ENCODE peak calls at places on chromosome 19, in nine cellular contexts. One of them, this sample, is unnamed.
A peak's percentile ranks its signal among the peaks of the same experiment; 100 is the strongest.

GRCh38 chr19:14147797-14148605 is 11.6 kb upstream of the ASF1B start:
- DNase-seq in EH: peak; percentile 74
- DNase-seq in SIG-M5: no peak
- DNase-seq in astrocyte of the hippocampus: peak; percentile 85
- DNase-seq in ovary: peak; percentile 70
- DNase-seq in HT1080: peak; percentile 46
- DNase-seq in stimulated activated CD4-positive, alpha-beta T cell treated with anti-CD3 and anti-CD28 coated beads, Interleukin-1b, Interleukin-23, amount 100 ng/mL, for 48 hours: peak; percentile 40
- DNase-seq in activated naive CD8-positive, alpha-beta T cell treated with anti-CD3 and anti-CD28 coated beads for 36 hours: peak; percentile 61
- DNase-seq in activated CD4-positive, alpha-beta T cell treated with anti-CD3 and anti-CD28 coated beads for 24 hours: peak; percentile 17
- DNase-seq in this sample: peak; percentile 33

GRCh38 chr19:57269515-57270250 is 10.6 kb upstream of the ZNF460 start:
- DNase-seq in ovary: no peak
- DNase-seq in SIG-M5: no peak
- DNase-seq in astrocyte of the hippocampus: peak; percentile 86
- DNase-seq in stimulated activated CD4-positive, alpha-beta T cell treated with anti-CD3 and anti-CD28 coated beads, Interleukin-1b, Interleukin-23, amount 100 ng/mL, for 48 hours: no peak
- DNase-seq in HT1080: peak; percentile 81
- DNase-seq in activated CD4-positive, alpha-beta T cell treated with anti-CD3 and anti-CD28 coated beads for 24 hours: no peak
- DNase-seq in EH: peak; percentile 95
- DNase-seq in activated naive CD8-positive, alpha-beta T cell treated with anti-CD3 and anti-CD28 coated beads for 36 hours: no peak
- DNase-seq in this sample: no peak

GRCh38 chr19:44893704-44894103 is 2.6 kb downstream of the TOMM40 start:
- DNase-seq in activated naive CD8-positive, alpha-beta T cell treated with anti-CD3 and anti-CD28 coated beads for 36 hours: no peak
- DNase-seq in astrocyte of the hippocampus: no peak
- DNase-seq in SIG-M5: no peak
- DNase-seq in HT1080: no peak
- DNase-seq in EH: no peak
- DNase-seq in ovary: no peak
- DNase-seq in activated CD4-positive, alpha-beta T cell treated with anti-CD3 and anti-CD28 coated beads for 24 hours: no peak
- DNase-seq in stimulated activated CD4-positive, alpha-beta T cell treated with anti-CD3 and anti-CD28 coated beads, Interleukin-1b, Interleukin-23, amount 100 ng/mL, for 48 hours: no peak
- DNase-seq in this sample: no peak

GRCh38 chr19:40217027-40217810 is 965 bp downstream of the TTC9B start:
- DNase-seq in SIG-M5: no peak
- DNase-seq in activated CD4-positive, alpha-beta T cell treated with anti-CD3 and anti-CD28 coated beads for 24 hours: no peak
- DNase-seq in astrocyte of the hippocampus: no peak
- DNase-seq in stimulated activated CD4-positive, alpha-beta T cell treated with anti-CD3 and anti-CD28 coated beads, Interleukin-1b, Interleukin-23, amount 100 ng/mL, for 48 hours: no peak
- DNase-seq in HT1080: no peak
- DNase-seq in activated naive CD8-positive, alpha-beta T cell treated with anti-CD3 and anti-CD28 coated beads for 36 hours: peak; percentile 34
- DNase-seq in EH: no peak
- DNase-seq in ovary: no peak
- DNase-seq in this sample: no peak

GRCh38 chr19:30103981-30104380 is 161.9 kb downstream of the URI1 start:
- DNase-seq in ovary: no peak
- DNase-seq in EH: no peak
- DNase-seq in HT1080: no peak
- DNase-seq in activated CD4-positive, alpha-beta T cell treated with anti-CD3 and anti-CD28 coated beads for 24 hours: no peak
- DNase-seq in astrocyte of the hippocampus: no peak
- DNase-seq in stimulated activated CD4-positive, alpha-beta T cell treated with anti-CD3 and anti-CD28 coated beads, Interleukin-1b, Interleukin-23, amount 100 ng/mL, for 48 hours: no peak
- DNase-seq in SIG-M5: no peak
- DNase-seq in activated naive CD8-positive, alpha-beta T cell treated with anti-CD3 and anti-CD28 coated beads for 36 hours: no peak
- DNase-seq in this sample: no peak

GRCh38 chr19:37987356-37988332 is 80.6 kb downstream of the SIPA1L3 start:
- DNase-seq in stimulated activated CD4-positive, alpha-beta T cell treated with anti-CD3 and anti-CD28 coated beads, Interleukin-1b, Interleukin-23, amount 100 ng/mL, for 48 hours: no peak
- DNase-seq in SIG-M5: no peak
- DNase-seq in activated naive CD8-positive, alpha-beta T cell treated with anti-CD3 and anti-CD28 coated beads for 36 hours: no peak
- DNase-seq in EH: peak; percentile 62
- DNase-seq in astrocyte of the hippocampus: no peak
- DNase-seq in activated CD4-positive, alpha-beta T cell treated with anti-CD3 and anti-CD28 coated beads for 24 hours: no peak
- DNase-seq in HT1080: no peak
- DNase-seq in ovary: no peak
- DNase-seq in this sample: no peak

GRCh38 chr19:10142701-10143375 is 23.1 kb upstream of the EIF3G start:
- DNase-seq in activated CD4-positive, alpha-beta T cell treated with anti-CD3 and anti-CD28 coated beads for 24 hours: no peak
- DNase-seq in ovary: no peak
- DNase-seq in astrocyte of the hippocampus: no peak
- DNase-seq in EH: no peak
- DNase-seq in stimulated activated CD4-positive, alpha-beta T cell treated with anti-CD3 and anti-CD28 coated beads, Interleukin-1b, Interleukin-23, amount 100 ng/mL, for 48 hours: no peak
- DNase-seq in HT1080: no peak
- DNase-seq in SIG-M5: no peak
- DNase-seq in activated naive CD8-positive, alpha-beta T cell treated with anti-CD3 and anti-CD28 coated beads for 36 hours: peak; percentile 21
- DNase-seq in this sample: no peak

GRCh38 chr19:3788991-3789778 is 3.0 kb upstream of the MATK start:
- DNase-seq in activated naive CD8-positive, alpha-beta T cell treated with anti-CD3 and anti-CD28 coated beads for 36 hours: no peak
- DNase-seq in HT1080: no peak
- DNase-seq in SIG-M5: no peak
- DNase-seq in astrocyte of the hippocampus: no peak
- DNase-seq in ovary: no peak
- DNase-seq in activated CD4-positive, alpha-beta T cell treated with anti-CD3 and anti-CD28 coated beads for 24 hours: no peak
- DNase-seq in stimulated activated CD4-positive, alpha-beta T cell treated with anti-CD3 and anti-CD28 coated beads, Interleukin-1b, Interleukin-23, amount 100 ng/mL, for 48 hours: no peak
- DNase-seq in EH: no peak
- DNase-seq in this sample: peak; percentile 68

GRCh38 chr19:29928831-29929230 is 13.2 kb upstream of the URI1 start:
- DNase-seq in ovary: no peak
- DNase-seq in astrocyte of the hippocampus: no peak
- DNase-seq in activated naive CD8-positive, alpha-beta T cell treated with anti-CD3 and anti-CD28 coated beads for 36 hours: no peak
- DNase-seq in SIG-M5: no peak
- DNase-seq in HT1080: no peak
- DNase-seq in stimulated activated CD4-positive, alpha-beta T cell treated with anti-CD3 and anti-CD28 coated beads, Interleukin-1b, Interleukin-23, amount 100 ng/mL, for 48 hours: no peak
- DNase-seq in EH: no peak
- DNase-seq in activated CD4-positive, alpha-beta T cell treated with anti-CD3 and anti-CD28 coated beads for 24 hours: no peak
- DNase-seq in this sample: no peak

GRCh38 chr19:10519421-10519820 is 2.2 kb upstream of the S1PR5 start:
- DNase-seq in stimulated activated CD4-positive, alpha-beta T cell treated with anti-CD3 and anti-CD28 coated beads, Interleukin-1b, Interleukin-23, amount 100 ng/mL, for 48 hours: no peak
- DNase-seq in astrocyte of the hippocampus: no peak
- DNase-seq in ovary: no peak
- DNase-seq in EH: no peak
- DNase-seq in HT1080: no peak
- DNase-seq in SIG-M5: no peak
- DNase-seq in activated CD4-positive, alpha-beta T cell treated with anti-CD3 and anti-CD28 coated beads for 24 hours: no peak
- DNase-seq in activated naive CD8-positive, alpha-beta T cell treated with anti-CD3 and anti-CD28 coated beads for 36 hours: no peak
- DNase-seq in this sample: no peak

GRCh38 chr19:38478273-38478971 is 44.9 kb downstream of the RYR1 start:
- DNase-seq in ovary: no peak
- DNase-seq in SIG-M5: no peak
- DNase-seq in astrocyte of the hippocampus: no peak
- DNase-seq in stimulated activated CD4-positive, alpha-beta T cell treated with anti-CD3 and anti-CD28 coated beads, Interleukin-1b, Interleukin-23, amount 100 ng/mL, for 48 hours: no peak
- DNase-seq in activated naive CD8-positive, alpha-beta T cell treated with anti-CD3 and anti-CD28 coated beads for 36 hours: no peak
- DNase-seq in activated CD4-positive, alpha-beta T cell treated with anti-CD3 and anti-CD28 coated beads for 24 hours: no peak
- DNase-seq in EH: peak; percentile 18
- DNase-seq in HT1080: peak; percentile 15
- DNase-seq in this sample: no peak

GRCh38 chr19:18999896-19000620 is 33.3 kb downstream of the SUGP2 start:
- DNase-seq in astrocyte of the hippocampus: peak; percentile 39
- DNase-seq in HT1080: no peak
- DNase-seq in SIG-M5: no peak
- DNase-seq in ovary: no peak
- DNase-seq in activated CD4-positive, alpha-beta T cell treated with anti-CD3 and anti-CD28 coated beads for 24 hours: no peak
- DNase-seq in stimulated activated CD4-positive, alpha-beta T cell treated with anti-CD3 and anti-CD28 coated beads, Interleukin-1b, Interleukin-23, amount 100 ng/mL, for 48 hours: no peak
- DNase-seq in activated naive CD8-positive, alpha-beta T cell treated with anti-CD3 and anti-CD28 coated beads for 36 hours: no peak
- DNase-seq in EH: peak; percentile 19
- DNase-seq in this sample: peak; percentile 80

GRCh38 chr19:9674669-9675357 is at the start of gene ZNF562:
- DNase-seq in activated naive CD8-positive, alpha-beta T cell treated with anti-CD3 and anti-CD28 coated beads for 36 hours: peak; percentile 84
- DNase-seq in ovary: peak; percentile 84
- DNase-seq in activated CD4-positive, alpha-beta T cell treated with anti-CD3 and anti-CD28 coated beads for 24 hours: peak; percentile 60
- DNase-seq in SIG-M5: no peak
- DNase-seq in HT1080: peak; percentile 82
- DNase-seq in astrocyte of the hippocampus: peak; percentile 96
- DNase-seq in stimulated activated CD4-positive, alpha-beta T cell treated with anti-CD3 and anti-CD28 coated beads, Interleukin-1b, Interleukin-23, amount 100 ng/mL, for 48 hours: peak; percentile 83
- DNase-seq in EH: peak; percentile 88
- DNase-seq in this sample: peak; percentile 88

GRCh38 chr19:17846146-17846545 is 1.6 kb downstream of the JAK3 start:
- DNase-seq in EH: no peak
- DNase-seq in HT1080: no peak
- DNase-seq in ovary: no peak
- DNase-seq in astrocyte of the hippocampus: no peak
- DNase-seq in activated CD4-positive, alpha-beta T cell treated with anti-CD3 and anti-CD28 coated beads for 24 hours: no peak
- DNase-seq in activated naive CD8-positive, alpha-beta T cell treated with anti-CD3 and anti-CD28 coated beads for 36 hours: no peak
- DNase-seq in stimulated activated CD4-positive, alpha-beta T cell treated with anti-CD3 and anti-CD28 coated beads, Interleukin-1b, Interleukin-23, amount 100 ng/mL, for 48 hours: no peak
- DNase-seq in SIG-M5: no peak
- DNase-seq in this sample: no peak

GRCh38 chr19:34397853-34398252 is 6.3 kb upstream of the PDCD2L start:
- DNase-seq in activated naive CD8-positive, alpha-beta T cell treated with anti-CD3 and anti-CD28 coated beads for 36 hours: no peak
- DNase-seq in ovary: no peak
- DNase-seq in SIG-M5: no peak
- DNase-seq in EH: no peak
- DNase-seq in HT1080: no peak
- DNase-seq in astrocyte of the hippocampus: no peak
- DNase-seq in activated CD4-positive, alpha-beta T cell treated with anti-CD3 and anti-CD28 coated beads for 24 hours: no peak
- DNase-seq in stimulated activated CD4-positive, alpha-beta T cell treated with anti-CD3 and anti-CD28 coated beads, Interleukin-1b, Interleukin-23, amount 100 ng/mL, for 48 hours: no peak
- DNase-seq in this sample: no peak

GRCh38 chr19:43450545-43450997 is 14.8 kb downstream of the LYPD3 start:
- DNase-seq in EH: peak; percentile 53
- DNase-seq in astrocyte of the hippocampus: peak; percentile 83
- DNase-seq in HT1080: no peak
- DNase-seq in ovary: no peak
- DNase-seq in SIG-M5: no peak
- DNase-seq in activated CD4-positive, alpha-beta T cell treated with anti-CD3 and anti-CD28 coated beads for 24 hours: no peak
- DNase-seq in stimulated activated CD4-positive, alpha-beta T cell treated with anti-CD3 and anti-CD28 coated beads, Interleukin-1b, Interleukin-23, amount 100 ng/mL, for 48 hours: no peak
- DNase-seq in activated naive CD8-positive, alpha-beta T cell treated with anti-CD3 and anti-CD28 coated beads for 36 hours: no peak
- DNase-seq in this sample: peak; percentile 51

GRCh38 chr19:48279747-48280146 is 9.9 kb downstream of the ZNF114 start:
- DNase-seq in activated naive CD8-positive, alpha-beta T cell treated with anti-CD3 and anti-CD28 coated beads for 36 hours: no peak
- DNase-seq in astrocyte of the hippocampus: no peak
- DNase-seq in EH: no peak
- DNase-seq in activated CD4-positive, alpha-beta T cell treated with anti-CD3 and anti-CD28 coated beads for 24 hours: no peak
- DNase-seq in HT1080: no peak
- DNase-seq in stimulated activated CD4-positive, alpha-beta T cell treated with anti-CD3 and anti-CD28 coated beads, Interleukin-1b, Interleukin-23, amount 100 ng/mL, for 48 hours: no peak
- DNase-seq in ovary: no peak
- DNase-seq in SIG-M5: no peak
- DNase-seq in this sample: no peak

GRCh38 chr19:49690656-49691242 is at the start of gene CPT1C:
- DNase-seq in activated naive CD8-positive, alpha-beta T cell treated with anti-CD3 and anti-CD28 coated beads for 36 hours: peak; percentile 60
- DNase-seq in EH: peak; percentile 90
- DNase-seq in astrocyte of the hippocampus: peak; percentile 92
- DNase-seq in stimulated activated CD4-positive, alpha-beta T cell treated with anti-CD3 and anti-CD28 coated beads, Interleukin-1b, Interleukin-23, amount 100 ng/mL, for 48 hours: peak; percentile 71
- DNase-seq in SIG-M5: no peak
- DNase-seq in activated CD4-positive, alpha-beta T cell treated with anti-CD3 and anti-CD28 coated beads for 24 hours: no peak
- DNase-seq in ovary: peak; percentile 82
- DNase-seq in HT1080: no peak
- DNase-seq in this sample: peak; percentile 68

GRCh38 chr19:17718467-17718987 is 753 bp upstream of the MAP1S start:
- DNase-seq in activated naive CD8-positive, alpha-beta T cell treated with anti-CD3 and anti-CD28 coated beads for 36 hours: no peak
- DNase-seq in stimulated activated CD4-positive, alpha-beta T cell treated with anti-CD3 and anti-CD28 coated beads, Interleukin-1b, Interleukin-23, amount 100 ng/mL, for 48 hours: no peak
- DNase-seq in EH: no peak
- DNase-seq in activated CD4-positive, alpha-beta T cell treated with anti-CD3 and anti-CD28 coated beads for 24 hours: no peak
- DNase-seq in SIG-M5: no peak
- DNase-seq in astrocyte of the hippocampus: no peak
- DNase-seq in HT1080: no peak
- DNase-seq in ovary: no peak
- DNase-seq in this sample: no peak

GRCh38 chr19:33492951-33493350 is 28.6 kb downstream of the PEPD start:
- DNase-seq in activated CD4-positive, alpha-beta T cell treated with anti-CD3 and anti-CD28 coated beads for 24 hours: no peak
- DNase-seq in HT1080: no peak
- DNase-seq in EH: no peak
- DNase-seq in activated naive CD8-positive, alpha-beta T cell treated with anti-CD3 and anti-CD28 coated beads for 36 hours: no peak
- DNase-seq in ovary: no peak
- DNase-seq in stimulated activated CD4-positive, alpha-beta T cell treated with anti-CD3 and anti-CD28 coated beads, Interleukin-1b, Interleukin-23, amount 100 ng/mL, for 48 hours: no peak
- DNase-seq in SIG-M5: no peak
- DNase-seq in astrocyte of the hippocampus: no peak
- DNase-seq in this sample: no peak

GRCh38 chr19:44722131-44723121 is 23.5 kb downstream of the CEACAM16 start:
- DNase-seq in stimulated activated CD4-positive, alpha-beta T cell treated with anti-CD3 and anti-CD28 coated beads, Interleukin-1b, Interleukin-23, amount 100 ng/mL, for 48 hours: no peak
- DNase-seq in activated CD4-positive, alpha-beta T cell treated with anti-CD3 and anti-CD28 coated beads for 24 hours: no peak
- DNase-seq in astrocyte of the hippocampus: no peak
- DNase-seq in HT1080: no peak
- DNase-seq in activated naive CD8-positive, alpha-beta T cell treated with anti-CD3 and anti-CD28 coated beads for 36 hours: peak; percentile 27
- DNase-seq in ovary: no peak
- DNase-seq in SIG-M5: no peak
- DNase-seq in EH: peak; percentile 52
- DNase-seq in this sample: no peak

GRCh38 chr19:42316223-42317211 is 3.4 kb downstream of the TMEM145 start:
- DNase-seq in activated naive CD8-positive, alpha-beta T cell treated with anti-CD3 and anti-CD28 coated beads for 36 hours: no peak
- DNase-seq in activated CD4-positive, alpha-beta T cell treated with anti-CD3 and anti-CD28 coated beads for 24 hours: no peak
- DNase-seq in stimulated activated CD4-positive, alpha-beta T cell treated with anti-CD3 and anti-CD28 coated beads, Interleukin-1b, Interleukin-23, amount 100 ng/mL, for 48 hours: no peak
- DNase-seq in EH: peak; percentile 69
- DNase-seq in HT1080: peak; percentile 87
- DNase-seq in SIG-M5: no peak
- DNase-seq in ovary: no peak
- DNase-seq in astrocyte of the hippocampus: no peak
- DNase-seq in this sample: peak; percentile 18

GRCh38 chr19:31257025-31257424 is 92.2 kb downstream of the TSHZ3 start:
- DNase-seq in EH: no peak
- DNase-seq in stimulated activated CD4-positive, alpha-beta T cell treated with anti-CD3 and anti-CD28 coated beads, Interleukin-1b, Interleukin-23, amount 100 ng/mL, for 48 hours: no peak
- DNase-seq in activated naive CD8-positive, alpha-beta T cell treated with anti-CD3 and anti-CD28 coated beads for 36 hours: no peak
- DNase-seq in ovary: no peak
- DNase-seq in HT1080: no peak
- DNase-seq in SIG-M5: no peak
- DNase-seq in activated CD4-positive, alpha-beta T cell treated with anti-CD3 and anti-CD28 coated beads for 24 hours: no peak
- DNase-seq in astrocyte of the hippocampus: no peak
- DNase-seq in this sample: no peak

GRCh38 chr19:1104452-1105216 is 840 bp downstream of the GPX4 start:
- DNase-seq in activated naive CD8-positive, alpha-beta T cell treated with anti-CD3 and anti-CD28 coated beads for 36 hours: peak; percentile 87
- DNase-seq in EH: peak; percentile 71
- DNase-seq in astrocyte of the hippocampus: peak; percentile 87
- DNase-seq in HT1080: peak; percentile 42
- DNase-seq in SIG-M5: no peak
- DNase-seq in activated CD4-positive, alpha-beta T cell treated with anti-CD3 and anti-CD28 coated beads for 24 hours: no peak
- DNase-seq in stimulated activated CD4-positive, alpha-beta T cell treated with anti-CD3 and anti-CD28 coated beads, Interleukin-1b, Interleukin-23, amount 100 ng/mL, for 48 hours: peak; percentile 67
- DNase-seq in ovary: peak; percentile 71
- DNase-seq in this sample: peak; percentile 79

GRCh38 chr19:34794289-34794960 is 21.4 kb upstream of the ZNF599 start:
- DNase-seq in activated naive CD8-positive, alpha-beta T cell treated with anti-CD3 and anti-CD28 coated beads for 36 hours: no peak
- DNase-seq in astrocyte of the hippocampus: no peak
- DNase-seq in ovary: no peak
- DNase-seq in EH: no peak
- DNase-seq in SIG-M5: no peak
- DNase-seq in stimulated activated CD4-positive, alpha-beta T cell treated with anti-CD3 and anti-CD28 coated beads, Interleukin-1b, Interleukin-23, amount 100 ng/mL, for 48 hours: no peak
- DNase-seq in HT1080: no peak
- DNase-seq in activated CD4-positive, alpha-beta T cell treated with anti-CD3 and anti-CD28 coated beads for 24 hours: no peak
- DNase-seq in this sample: no peak

GRCh38 chr19:44808463-44809371 is at the start of gene BCAM:
- DNase-seq in stimulated activated CD4-positive, alpha-beta T cell treated with anti-CD3 and anti-CD28 coated beads, Interleukin-1b, Interleukin-23, amount 100 ng/mL, for 48 hours: no peak
- DNase-seq in astrocyte of the hippocampus: peak; percentile 91
- DNase-seq in SIG-M5: no peak
- DNase-seq in ovary: peak; percentile 87
- DNase-seq in EH: peak; percentile 79
- DNase-seq in activated naive CD8-positive, alpha-beta T cell treated with anti-CD3 and anti-CD28 coated beads for 36 hours: no peak
- DNase-seq in activated CD4-positive, alpha-beta T cell treated with anti-CD3 and anti-CD28 coated beads for 24 hours: no peak
- DNase-seq in HT1080: no peak
- DNase-seq in this sample: peak; percentile 91

GRCh38 chr19:18716857-18717256 is 33.4 kb downstream of the CRTC1 start:
- DNase-seq in SIG-M5: no peak
- DNase-seq in activated CD4-positive, alpha-beta T cell treated with anti-CD3 and anti-CD28 coated beads for 24 hours: no peak
- DNase-seq in EH: no peak
- DNase-seq in activated naive CD8-positive, alpha-beta T cell treated with anti-CD3 and anti-CD28 coated beads for 36 hours: no peak
- DNase-seq in astrocyte of the hippocampus: no peak
- DNase-seq in HT1080: no peak
- DNase-seq in ovary: no peak
- DNase-seq in stimulated activated CD4-positive, alpha-beta T cell treated with anti-CD3 and anti-CD28 coated beads, Interleukin-1b, Interleukin-23, amount 100 ng/mL, for 48 hours: no peak
- DNase-seq in this sample: no peak

GRCh38 chr19:49855676-49856573 is 5.0 kb downstream of the PTOV1 start:
- DNase-seq in HT1080: no peak
- DNase-seq in astrocyte of the hippocampus: no peak
- DNase-seq in activated naive CD8-positive, alpha-beta T cell treated with anti-CD3 and anti-CD28 coated beads for 36 hours: no peak
- DNase-seq in ovary: no peak
- DNase-seq in stimulated activated CD4-positive, alpha-beta T cell treated with anti-CD3 and anti-CD28 coated beads, Interleukin-1b, Interleukin-23, amount 100 ng/mL, for 48 hours: no peak
- DNase-seq in activated CD4-positive, alpha-beta T cell treated with anti-CD3 and anti-CD28 coated beads for 24 hours: no peak
- DNase-seq in SIG-M5: no peak
- DNase-seq in EH: no peak
- DNase-seq in this sample: no peak

GRCh38 chr19:41531438-41532311 is 44.3 kb upstream of the CEACAM21 start:
- DNase-seq in EH: peak; percentile 55
- DNase-seq in astrocyte of the hippocampus: no peak
- DNase-seq in ovary: no peak
- DNase-seq in activated naive CD8-positive, alpha-beta T cell treated with anti-CD3 and anti-CD28 coated beads for 36 hours: peak; percentile 84
- DNase-seq in stimulated activated CD4-positive, alpha-beta T cell treated with anti-CD3 and anti-CD28 coated beads, Interleukin-1b, Interleukin-23, amount 100 ng/mL, for 48 hours: peak; percentile 90
- DNase-seq in SIG-M5: peak; percentile 99
- DNase-seq in HT1080: peak; percentile 49
- DNase-seq in activated CD4-positive, alpha-beta T cell treated with anti-CD3 and anti-CD28 coated beads for 24 hours: peak; percentile 69
- DNase-seq in this sample: peak; percentile 34

GRCh38 chr19:2819540-2820111 is at the start of gene ZNF554:
- DNase-seq in stimulated activated CD4-positive, alpha-beta T cell treated with anti-CD3 and anti-CD28 coated beads, Interleukin-1b, Interleukin-23, amount 100 ng/mL, for 48 hours: peak; percentile 97
- DNase-seq in activated naive CD8-positive, alpha-beta T cell treated with anti-CD3 and anti-CD28 coated beads for 36 hours: peak; percentile 99
- DNase-seq in SIG-M5: peak; percentile 66
- DNase-seq in ovary: peak; percentile 97
- DNase-seq in HT1080: peak; percentile 91
- DNase-seq in activated CD4-positive, alpha-beta T cell treated with anti-CD3 and anti-CD28 coated beads for 24 hours: peak; percentile 99
- DNase-seq in astrocyte of the hippocampus: peak; percentile 98
- DNase-seq in EH: peak; percentile 93
- DNase-seq in this sample: peak; percentile 93

GRCh38 chr19:6822311-6822670 is 49.8 kb downstream of the VAV1 start:
- DNase-seq in SIG-M5: no peak
- DNase-seq in stimulated activated CD4-positive, alpha-beta T cell treated with anti-CD3 and anti-CD28 coated beads, Interleukin-1b, Interleukin-23, amount 100 ng/mL, for 48 hours: no peak
- DNase-seq in ovary: no peak
- DNase-seq in astrocyte of the hippocampus: no peak
- DNase-seq in HT1080: no peak
- DNase-seq in EH: no peak
- DNase-seq in activated CD4-positive, alpha-beta T cell treated with anti-CD3 and anti-CD28 coated beads for 24 hours: no peak
- DNase-seq in activated naive CD8-positive, alpha-beta T cell treated with anti-CD3 and anti-CD28 coated beads for 36 hours: no peak
- DNase-seq in this sample: no peak